ENCODE peak calls at places on chromosome 2, in four cellular contexts. K is GM23248, H is tibial artery, E is aorta. T is an unnamed sample. For H3K27me3, the result is how much of the 10 kb centered on the place peaks cover.

GRCh38 chr2:233764264-233764663 is 4.2 kb downstream of the UGT1A1 start:
- DNase-seq in K (peak), H (no peak), E (no peak), T (no peak)

GRCh38 chr2:206031162-206031784 is 54.7 kb downstream of the INO80D start:
- DNase-seq in K (peak), H (no peak), E (no peak), T (no peak)

GRCh38 chr2:149098722-149099121 is 60.2 kb downstream of the LYPD6B start:
- DNase-seq in K (peak), H (no peak), E (no peak), T (no peak)

GRCh38 chr2:12131975-12132374 is 385.5 kb downstream of the LPIN1 start:
- DNase-seq in K (peak), H (no peak), E (no peak), T (no peak)

GRCh38 chr2:224448236-224448635 is 46.3 kb upstream of the FAM124B start:
- DNase-seq in K (no peak), H (no peak), E (no peak), T (no peak)

GRCh38 chr2:199716807-199717586 is 134.0 kb downstream of the FTCDNL1 start:
- DNase-seq in K (peak), H (no peak), E (no peak), T (no peak)

GRCh38 chr2:226802573-226802972 is 3.0 kb upstream of the IRS1 start:
- DNase-seq in K (peak), H (no peak), E (no peak), T (no peak)

GRCh38 chr2:113242318-113242717 is 36.4 kb downstream of the PAX8 start:
- DNase-seq in K (no peak), H (no peak), E (no peak), T (no peak)

GRCh38 chr2:17059452-17059851 is 393.8 kb upstream of the CYRIA start:
- DNase-seq in K (no peak), H (no peak), E (no peak), T (no peak)

GRCh38 chr2:112688086-112688880 is 32.5 kb upstream of the NT5DC4 start:
- DNase-seq in K (peak), H (no peak), E (no peak), T (no peak)

GRCh38 chr2:65661980-65662653 is 229.7 kb upstream of the SPRED2 start:
- DNase-seq in K (peak), H (no peak), E (no peak), T (no peak)

GRCh38 chr2:212646698-212647097 is 108.1 kb upstream of the ERBB4 start:
- DNase-seq in K (peak), H (no peak), E (no peak), T (no peak)

GRCh38 chr2:178295911-178296310 is 101.6 kb downstream of the OSBPL6 start:
- DNase-seq in K (no peak), H (no peak), E (no peak), T (no peak)

GRCh38 chr2:185802926-185803325 is 64.3 kb downstream of the FSIP2 start:
- DNase-seq in K (no peak), H (no peak), E (no peak), T (no peak)
- H3K27ac ChIP-seq in K (no peak), H (no peak), E (no peak), T (no peak)

GRCh38 chr2:240052524-240052923 is 797 bp downstream of the OR6B3 start:
- DNase-seq in K (no peak), H (no peak), E (no peak), T (no peak)
- H3K27me3 ChIP-seq in K (half or more), H (half or more), E (under half), T (under half)

DNA sequence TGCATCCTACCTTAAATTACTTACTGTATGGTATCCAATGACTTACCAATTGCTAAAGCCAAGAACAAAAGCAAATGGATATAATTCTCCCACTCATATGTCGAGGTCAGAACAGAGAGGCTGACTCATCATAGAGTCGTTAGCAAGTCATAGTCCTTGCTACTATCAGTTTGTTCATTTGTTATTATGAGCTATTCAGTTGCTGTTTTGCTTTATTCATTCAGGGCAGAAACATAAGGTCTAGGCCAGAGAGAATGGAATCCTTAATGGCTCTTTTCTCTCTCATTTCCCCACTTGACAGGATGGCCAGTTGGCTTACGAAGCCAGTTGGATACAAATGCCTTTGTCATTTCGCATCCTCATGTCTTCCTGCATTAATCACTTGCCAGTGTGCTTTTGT is 62.3 kb upstream of the ACVR2A start:
- DNase-seq in K (peak), H (no peak), E (no peak), T (no peak)
- H3K27ac ChIP-seq in K (peak), H (no peak), E (no peak), T (no peak)

GRCh38 chr2:130966149-130967019 is 126.9 kb downstream of the FAM168B start:
- DNase-seq in K (no peak), H (no peak), E (no peak), T (no peak)
- H3K27me3 ChIP-seq in K (under half), H (under half), E (under half), T (half or more)

GRCh38 chr2:28868611-28869010 is 1.5 kb downstream of the TRMT61B start:
- DNase-seq in K (peak), H (no peak), E (no peak), T (no peak)

GRCh38 chr2:28871620-28872019 is 1.5 kb upstream of the TRMT61B start:
- DNase-seq in K (no peak), H (no peak), E (no peak), T (no peak)

GRCh38 chr2:28869494-28870145 is 489 bp downstream of the TRMT61B start:
- DNase-seq in K (peak), H (no peak), E (no peak), T (no peak)

DNA sequence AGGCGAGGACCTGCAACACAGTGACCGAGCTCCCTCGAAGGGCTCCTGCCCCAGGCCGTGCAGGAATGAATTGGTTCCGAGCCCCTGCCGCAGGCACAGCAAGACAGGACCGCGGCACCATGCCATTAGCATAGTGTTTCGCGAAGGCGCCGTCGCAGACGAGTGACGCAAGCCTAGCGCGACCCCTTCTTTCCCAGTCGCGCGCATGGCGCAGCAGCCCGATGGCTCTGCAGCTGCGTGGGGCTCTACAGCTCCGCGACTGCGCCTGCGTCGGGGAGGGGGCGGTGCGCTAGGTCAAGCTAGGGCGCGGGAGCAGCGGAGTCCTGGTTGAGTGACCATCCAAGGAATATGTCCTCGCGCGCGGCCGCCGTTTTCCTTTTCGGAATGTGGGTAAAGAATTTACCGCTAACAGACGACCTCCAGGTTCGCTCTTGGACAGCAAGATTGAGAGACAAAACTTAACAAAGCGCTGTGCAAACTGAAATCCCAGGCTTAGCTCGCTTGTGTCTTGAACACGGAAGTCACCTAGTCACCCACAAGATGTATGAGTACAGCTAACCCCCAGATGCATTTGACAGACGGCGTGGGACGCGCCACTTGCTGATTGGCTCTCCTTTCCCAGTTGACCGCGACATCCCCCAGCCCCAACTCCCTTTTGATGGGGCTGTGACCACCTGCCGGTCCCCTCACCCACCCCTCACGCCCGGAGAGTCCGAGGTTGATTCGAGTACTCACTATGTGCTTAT is at the start of gene TRMT61B:
- DNase-seq in K (peak), H (peak), E (peak), T (peak)
- H3K27ac ChIP-seq in K (peak), H (peak), E (peak), T (peak)

DNA sequence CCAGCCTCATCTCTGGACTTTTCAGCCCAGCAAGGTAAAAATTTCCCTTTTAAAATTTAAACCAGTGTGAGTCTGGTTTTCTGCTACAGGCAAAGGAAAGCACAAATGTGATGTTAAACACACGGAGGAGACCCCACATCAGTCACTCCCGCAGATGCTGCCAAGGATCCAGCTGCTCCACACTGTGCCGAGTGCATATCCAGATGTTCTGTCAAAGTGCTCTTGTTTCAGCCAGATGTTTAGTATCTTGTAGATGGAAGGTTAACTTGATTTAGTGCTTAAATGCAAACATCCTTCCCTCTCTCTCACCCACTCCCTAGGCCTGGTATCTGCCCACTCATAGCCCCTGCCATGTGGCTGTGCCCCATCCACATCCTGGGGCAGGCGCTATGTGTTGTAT is 15.8 kb upstream of the ATOH8 start:
- DNase-seq in K (no peak), H (no peak), E (no peak), T (no peak)
- H3K27me3 ChIP-seq in K (under half), H (under half), E (under half), T (under half)

DNA sequence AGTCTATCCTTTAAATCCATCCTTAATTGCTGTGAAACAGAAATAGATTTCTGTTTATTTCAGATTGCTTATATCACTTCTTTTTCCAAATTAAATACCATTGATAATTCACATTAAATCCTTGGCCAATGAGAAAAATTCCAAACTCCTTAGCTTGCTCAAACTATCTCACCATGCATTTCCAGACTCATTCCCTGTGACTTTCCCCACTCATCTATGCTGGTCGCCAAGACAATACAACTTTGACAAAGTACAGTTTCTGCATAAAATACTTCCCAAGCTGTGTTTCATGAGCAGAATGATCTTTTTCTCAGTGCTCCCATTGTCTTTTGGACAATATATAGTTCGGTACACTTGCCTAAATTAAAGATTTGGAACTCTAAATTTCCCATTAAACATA is 575.6 kb downstream of the CPS1 start:
- DNase-seq in K (peak), H (no peak), E (no peak), T (no peak)
- H3K27ac ChIP-seq in K (no peak), H (no peak), E (no peak), T (no peak)

GRCh38 chr2:218859994-218860831 is 608 bp downstream of the WNT6 start:
- DNase-seq in K (no peak), H (peak), E (peak), T (no peak)
- H3K27me3 ChIP-seq in K (half or more), H (half or more), E (under half), T (under half)

GRCh38 chr2:122750095-122750494 is 994.6 kb downstream of the TSN start:
- DNase-seq in K (no peak), H (no peak), E (no peak), T (no peak)

GRCh38 chr2:122753341-122753740 is 997.9 kb downstream of the TSN start:
- DNase-seq in K (no peak), H (no peak), E (no peak), T (no peak)

GRCh38 chr2:122750808-122751207 is 995.4 kb downstream of the TSN start:
- DNase-seq in K (no peak), H (no peak), E (no peak), T (no peak)

GRCh38 chr2:122749347-122749850 is 993.9 kb downstream of the TSN start:
- DNase-seq in K (no peak), H (no peak), E (no peak), T (no peak)

GRCh38 chr2:122748552-122749011 is 993.1 kb downstream of the TSN start:
- DNase-seq in K (peak), H (no peak), E (no peak), T (no peak)
- H3K27ac ChIP-seq in K (no peak), H (no peak), E (no peak), T (no peak)

DNA sequence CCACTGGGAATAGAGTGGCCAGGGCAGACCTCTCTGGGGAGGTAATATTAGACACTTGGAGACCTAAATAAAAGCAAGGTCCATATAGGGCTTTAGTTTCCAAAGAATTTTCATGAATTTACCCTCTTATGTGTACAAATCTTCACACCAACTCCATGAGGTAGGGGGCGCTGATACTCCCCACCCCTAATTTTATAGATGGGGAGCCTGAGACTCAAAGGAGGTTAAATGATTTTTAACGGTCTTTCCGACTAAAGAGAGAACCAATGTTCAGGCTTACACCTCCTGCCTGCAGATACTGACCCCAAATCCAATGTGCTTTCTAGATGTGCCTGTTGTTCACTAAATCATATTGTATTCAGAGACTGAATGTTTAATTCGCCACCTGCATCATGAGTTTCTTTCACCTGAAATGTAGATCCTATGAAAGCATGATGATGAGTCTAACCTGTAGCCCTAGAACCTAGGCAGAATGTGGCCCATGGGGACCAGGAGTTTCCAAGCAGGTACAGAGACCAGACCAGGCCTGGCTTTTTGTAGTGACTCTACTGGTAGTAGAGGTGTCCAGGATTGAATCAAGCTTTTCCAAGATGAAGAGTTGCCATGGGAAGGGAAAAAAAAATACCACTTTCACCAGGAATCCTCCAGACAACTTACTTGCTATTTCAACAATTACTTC is 16.8 kb upstream of the PAX3 start:
- DNase-seq in K (no peak), H (no peak), E (no peak), T (no peak)
- H3K27me3 ChIP-seq in K (half or more), H (half or more), E (under half), T (half or more)

T was measured in breast epithelium.